ENCODE peak calls at places on chromosomes 7 and 10, in nine cellular contexts. One of them, this sample, is unnamed.

GRCh38 chr10:100864981-100865380 is 47.8 kb upstream of the SLF2 start:
- DNase-seq in sigmoid colon: no peak
- DNase-seq in neural progenitor cell: no peak
- DNase-seq in psoas muscle: no peak
- DNase-seq in HCT116: no peak
- DNase-seq in BE2C: no peak
- DNase-seq in esophagus squamous epithelium: no peak
- DNase-seq in stomach: peak; percentile 50
- DNase-seq in heart left ventricle: no peak
- DNase-seq in this sample: no peak

GRCh38 chr10:29874604-29875269 is 184.6 kb downstream of the JCAD start:
- DNase-seq in stomach: no peak
- DNase-seq in esophagus squamous epithelium: no peak
- DNase-seq in sigmoid colon: no peak
- DNase-seq in HCT116: no peak
- DNase-seq in BE2C: no peak
- DNase-seq in heart left ventricle: no peak
- DNase-seq in neural progenitor cell: no peak
- DNase-seq in psoas muscle: no peak
- DNase-seq in this sample: no peak

GRCh38 chr7:47968852-47969774 is 10.3 kb downstream of the HUS1 start:
- DNase-seq in HCT116: peak; percentile 39
- DNase-seq in BE2C: peak; percentile 85
- DNase-seq in psoas muscle: peak; percentile 31
- DNase-seq in stomach: peak; percentile 59
- DNase-seq in heart left ventricle: peak; percentile 74
- DNase-seq in neural progenitor cell: peak; percentile 86
- DNase-seq in sigmoid colon: no peak
- DNase-seq in esophagus squamous epithelium: no peak
- DNase-seq in this sample: no peak

GRCh38 chr10:65622608-65623007 is 1303.2 kb upstream of the LRRTM3 start:
- DNase-seq in neural progenitor cell: no peak
- DNase-seq in esophagus squamous epithelium: no peak
- DNase-seq in sigmoid colon: no peak
- DNase-seq in psoas muscle: no peak
- DNase-seq in BE2C: no peak
- DNase-seq in HCT116: no peak
- DNase-seq in heart left ventricle: no peak
- DNase-seq in stomach: no peak
- DNase-seq in this sample: no peak

GRCh38 chr7:134186022-134186421 is 58.9 kb downstream of the LRGUK start:
- DNase-seq in esophagus squamous epithelium: no peak
- DNase-seq in psoas muscle: no peak
- DNase-seq in neural progenitor cell: no peak
- DNase-seq in heart left ventricle: no peak
- DNase-seq in sigmoid colon: no peak
- DNase-seq in BE2C: no peak
- DNase-seq in HCT116: no peak
- DNase-seq in stomach: no peak
- DNase-seq in this sample: no peak

GRCh38 chr7:16027396-16027795 is 340.9 kb upstream of the MEOX2 start:
- DNase-seq in BE2C: no peak
- DNase-seq in HCT116: no peak
- DNase-seq in stomach: no peak
- DNase-seq in psoas muscle: no peak
- DNase-seq in esophagus squamous epithelium: no peak
- DNase-seq in neural progenitor cell: no peak
- DNase-seq in heart left ventricle: no peak
- DNase-seq in sigmoid colon: no peak
- DNase-seq in this sample: no peak

GRCh38 chr7:126370038-126370668 is 882.6 kb downstream of the GRM8 start:
- DNase-seq in esophagus squamous epithelium: no peak
- DNase-seq in BE2C: no peak
- DNase-seq in HCT116: no peak
- DNase-seq in heart left ventricle: no peak
- DNase-seq in stomach: no peak
- DNase-seq in psoas muscle: no peak
- DNase-seq in neural progenitor cell: no peak
- DNase-seq in sigmoid colon: no peak
- DNase-seq in this sample: no peak

GRCh38 chr10:74612195-74612594 is 214.2 kb upstream of the KAT6B start:
- DNase-seq in neural progenitor cell: no peak
- DNase-seq in psoas muscle: no peak
- DNase-seq in heart left ventricle: no peak
- DNase-seq in sigmoid colon: no peak
- DNase-seq in HCT116: no peak
- DNase-seq in BE2C: no peak
- DNase-seq in esophagus squamous epithelium: no peak
- DNase-seq in stomach: no peak
- DNase-seq in this sample: no peak

GRCh38 chr10:78473016-78473415 is 439.4 kb downstream of the RPS24 start:
- DNase-seq in stomach: no peak
- DNase-seq in psoas muscle: no peak
- DNase-seq in sigmoid colon: no peak
- DNase-seq in neural progenitor cell: peak; percentile 62
- DNase-seq in heart left ventricle: no peak
- DNase-seq in HCT116: no peak
- DNase-seq in BE2C: peak; percentile 36
- DNase-seq in esophagus squamous epithelium: no peak
- DNase-seq in this sample: no peak

GRCh38 chr10:114821915-114822770 is 563 bp downstream of the FHIP2A start:
- DNase-seq in esophagus squamous epithelium: no peak
- DNase-seq in sigmoid colon: peak; percentile 72
- DNase-seq in psoas muscle: peak; percentile 32
- DNase-seq in heart left ventricle: peak; percentile 54
- DNase-seq in HCT116: no peak
- DNase-seq in neural progenitor cell: peak; percentile 53
- DNase-seq in BE2C: peak; percentile 24
- DNase-seq in stomach: peak; percentile 46
- DNase-seq in this sample: no peak

GRCh38 chr10:71045188-71045841 is 156.9 kb upstream of the PCBD1 start:
- DNase-seq in psoas muscle: no peak
- DNase-seq in BE2C: no peak
- DNase-seq in neural progenitor cell: no peak
- DNase-seq in esophagus squamous epithelium: no peak
- DNase-seq in heart left ventricle: no peak
- DNase-seq in stomach: no peak
- DNase-seq in sigmoid colon: peak; percentile 62
- DNase-seq in HCT116: no peak
- DNase-seq in this sample: no peak

GRCh38 chr7:89503281-89503680 is 651.0 kb upstream of the STEAP1 start:
- DNase-seq in stomach: no peak
- DNase-seq in sigmoid colon: no peak
- DNase-seq in HCT116: no peak
- DNase-seq in heart left ventricle: no peak
- DNase-seq in esophagus squamous epithelium: no peak
- DNase-seq in BE2C: no peak
- DNase-seq in neural progenitor cell: no peak
- DNase-seq in psoas muscle: no peak
- DNase-seq in this sample: no peak

GRCh38 chr7:72337822-72338167 is 74.3 kb downstream of the CALN1 start:
- DNase-seq in HCT116: no peak
- DNase-seq in sigmoid colon: no peak
- DNase-seq in heart left ventricle: no peak
- DNase-seq in BE2C: no peak
- DNase-seq in stomach: no peak
- DNase-seq in psoas muscle: no peak
- DNase-seq in esophagus squamous epithelium: no peak
- DNase-seq in neural progenitor cell: no peak
- DNase-seq in this sample: peak; percentile 23

GRCh38 chr10:93379366-93380042 is 102.6 kb downstream of the MYOF start:
- DNase-seq in neural progenitor cell: no peak
- DNase-seq in esophagus squamous epithelium: no peak
- DNase-seq in BE2C: no peak
- DNase-seq in HCT116: no peak
- DNase-seq in psoas muscle: no peak
- DNase-seq in heart left ventricle: no peak
- DNase-seq in sigmoid colon: no peak
- DNase-seq in stomach: no peak
- DNase-seq in this sample: no peak
- H3K4me1 ChIP-seq in neural progenitor cell: peaks cover 15% of the 10 kb centered on the region
- H3K4me1 ChIP-seq in esophagus squamous epithelium: peaks cover 50% of the 10 kb centered on the region
- H3K4me1 ChIP-seq in BE2C: no peaks in the 10 kb centered on the region
- H3K4me1 ChIP-seq in HCT116: peaks cover 46% of the 10 kb centered on the region
- H3K4me1 ChIP-seq in psoas muscle: no peaks in the 10 kb centered on the region
- H3K4me1 ChIP-seq in heart left ventricle: peaks cover 16% of the 10 kb centered on the region
- H3K4me1 ChIP-seq in sigmoid colon: peaks cover 27% of the 10 kb centered on the region
- H3K4me1 ChIP-seq in stomach: peaks cover 5% of the 10 kb centered on the region
- H3K4me1 ChIP-seq in this sample: peaks cover 6% of the 10 kb centered on the region

DNA sequence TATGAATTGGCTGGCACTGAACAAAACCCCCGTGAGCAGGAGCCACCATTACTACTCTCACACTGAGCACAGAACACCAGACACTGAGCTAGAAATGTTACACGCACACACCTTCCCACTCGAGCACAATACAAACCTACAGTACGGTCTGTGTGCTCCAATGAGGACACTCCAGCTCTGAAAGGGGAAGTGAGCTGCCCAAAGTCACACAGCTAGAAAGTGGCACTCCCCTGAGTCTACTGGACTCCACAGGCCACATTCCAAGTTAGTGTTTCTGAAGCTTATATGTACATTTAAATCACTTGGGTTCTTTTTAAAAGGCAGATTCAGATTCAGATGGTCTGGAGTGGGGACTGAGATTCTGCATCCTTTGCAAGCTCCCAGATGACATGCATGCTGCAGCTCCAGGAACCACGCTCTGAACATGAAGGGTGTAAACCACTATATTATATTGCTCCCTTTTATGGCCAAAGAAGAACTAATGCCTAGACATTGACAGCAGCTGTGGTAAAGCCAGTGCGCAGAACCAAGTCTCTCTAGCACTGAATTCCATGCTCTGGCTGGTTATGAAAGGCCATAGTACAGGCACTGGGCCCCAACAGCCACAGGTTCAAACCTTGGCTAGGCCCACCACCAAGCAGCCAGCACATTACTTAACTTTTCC is 77.1 kb downstream of the FRMPD2 start:
- DNase-seq in BE2C: no peak
- DNase-seq in HCT116: no peak
- DNase-seq in heart left ventricle: no peak
- DNase-seq in stomach: no peak
- DNase-seq in sigmoid colon: no peak
- DNase-seq in psoas muscle: no peak
- DNase-seq in neural progenitor cell: no peak
- DNase-seq in esophagus squamous epithelium: no peak
- DNase-seq in this sample: no peak
- H3K27me3 ChIP-seq in BE2C: no peaks in the 10 kb centered on the region
- H3K27me3 ChIP-seq in HCT116: no peaks in the 10 kb centered on the region
- H3K27me3 ChIP-seq in heart left ventricle: no peaks in the 10 kb centered on the region
- H3K27me3 ChIP-seq in stomach: peaks cover 4% of the 10 kb centered on the region
- H3K27me3 ChIP-seq in sigmoid colon: no peaks in the 10 kb centered on the region
- H3K27me3 ChIP-seq in psoas muscle: no peaks in the 10 kb centered on the region
- H3K27me3 ChIP-seq in neural progenitor cell: no peaks in the 10 kb centered on the region
- H3K27me3 ChIP-seq in esophagus squamous epithelium: no peaks in the 10 kb centered on the region
- H3K27me3 ChIP-seq in this sample: no peaks in the 10 kb centered on the region

GRCh38 chr10:6919077-6919476 is 339.0 kb upstream of the PRKCQ start:
- DNase-seq in esophagus squamous epithelium: no peak
- DNase-seq in BE2C: no peak
- DNase-seq in stomach: no peak
- DNase-seq in neural progenitor cell: no peak
- DNase-seq in heart left ventricle: no peak
- DNase-seq in HCT116: no peak
- DNase-seq in sigmoid colon: no peak
- DNase-seq in psoas muscle: no peak
- DNase-seq in this sample: no peak

GRCh38 chr10:6917125-6917524 is 337.0 kb upstream of the PRKCQ start:
- DNase-seq in heart left ventricle: no peak
- DNase-seq in sigmoid colon: no peak
- DNase-seq in psoas muscle: no peak
- DNase-seq in BE2C: no peak
- DNase-seq in esophagus squamous epithelium: no peak
- DNase-seq in neural progenitor cell: no peak
- DNase-seq in HCT116: no peak
- DNase-seq in stomach: no peak
- DNase-seq in this sample: no peak

GRCh38 chr10:6918305-6918704 is 338.2 kb upstream of the PRKCQ start:
- DNase-seq in psoas muscle: peak; percentile 23
- DNase-seq in sigmoid colon: no peak
- DNase-seq in neural progenitor cell: peak; percentile 44
- DNase-seq in esophagus squamous epithelium: peak; percentile 1
- DNase-seq in BE2C: peak; percentile 62
- DNase-seq in stomach: peak; percentile 52
- DNase-seq in heart left ventricle: no peak
- DNase-seq in HCT116: no peak
- DNase-seq in this sample: no peak

GRCh38 chr10:6916601-6917000 is 336.5 kb upstream of the PRKCQ start:
- DNase-seq in BE2C: no peak
- DNase-seq in neural progenitor cell: no peak
- DNase-seq in esophagus squamous epithelium: no peak
- DNase-seq in stomach: no peak
- DNase-seq in sigmoid colon: no peak
- DNase-seq in psoas muscle: no peak
- DNase-seq in HCT116: no peak
- DNase-seq in heart left ventricle: no peak
- DNase-seq in this sample: no peak

DNA sequence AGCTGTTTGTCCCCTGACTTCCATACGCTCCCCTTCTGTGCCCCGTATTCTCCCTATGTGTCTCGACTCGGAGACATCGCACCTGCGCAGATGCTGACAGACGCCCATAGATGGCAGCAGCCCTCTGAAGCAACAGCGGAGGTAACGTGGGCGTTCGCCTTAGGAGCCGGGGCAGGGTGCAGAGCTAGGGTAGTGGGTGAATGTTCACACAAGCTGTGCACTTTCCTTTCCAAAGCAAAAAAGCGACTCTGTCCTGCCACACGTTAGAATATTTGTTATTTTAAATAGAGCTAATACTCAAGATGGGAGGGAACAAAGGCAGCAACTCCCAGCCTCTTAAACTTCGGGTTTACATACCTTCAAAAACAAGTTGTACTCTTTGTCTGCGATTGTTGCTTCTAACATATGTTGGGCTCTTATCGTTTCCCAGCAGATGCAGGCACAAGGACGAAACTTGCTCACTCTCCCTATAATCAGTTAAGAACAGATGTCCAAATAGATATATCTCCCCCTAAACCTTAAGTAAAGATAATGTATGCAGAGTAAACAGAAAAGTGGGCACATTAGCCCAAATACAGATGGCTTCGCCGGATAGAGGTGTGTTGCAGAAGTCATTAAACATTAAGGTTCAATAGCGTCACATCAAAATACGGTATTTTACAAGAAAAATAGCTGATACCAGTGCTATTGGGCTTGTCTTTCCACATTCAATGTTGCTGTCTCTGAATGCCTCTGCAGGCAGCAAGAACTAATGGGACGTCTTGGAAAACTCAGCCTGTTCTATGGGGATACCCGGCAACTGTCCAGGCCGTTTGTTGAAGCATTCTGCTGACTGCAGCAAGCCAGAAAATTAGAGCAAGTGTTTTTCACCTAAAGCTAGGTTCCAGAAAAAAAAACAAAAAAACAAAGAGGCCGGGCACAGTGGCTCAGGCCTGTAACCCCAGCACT is 340.3 kb upstream of the PRKCQ start:
- DNase-seq in sigmoid colon: peak; percentile 82
- DNase-seq in heart left ventricle: peak; percentile 69
- DNase-seq in esophagus squamous epithelium: peak; percentile 1
- DNase-seq in BE2C: peak; percentile 58
- DNase-seq in neural progenitor cell: peak; percentile 87
- DNase-seq in HCT116: peak; percentile 23
- DNase-seq in psoas muscle: peak; percentile 61
- DNase-seq in stomach: peak; percentile 82
- DNase-seq in this sample: no peak
- TF ChIP-seq CTCF in sigmoid colon: peak; percentile 13
- TF ChIP-seq CTCF in heart left ventricle: peak; percentile 53
- TF ChIP-seq CTCF in esophagus squamous epithelium: peak; percentile 58
- TF ChIP-seq CTCF in BE2C: peak; percentile 74
- TF ChIP-seq CTCF in neural progenitor cell: peak; percentile 81
- TF ChIP-seq CTCF in HCT116: peak; percentile 42
- TF ChIP-seq CTCF in psoas muscle: peak; percentile 62
- TF ChIP-seq CTCF in stomach: peak; percentile 63
- TF ChIP-seq CTCF in this sample: peak; percentile 24

GRCh38 chr10:95282115-95282514 is 8.7 kb downstream of the PDLIM1 start:
- DNase-seq in BE2C: no peak
- DNase-seq in neural progenitor cell: no peak
- DNase-seq in HCT116: no peak
- DNase-seq in psoas muscle: no peak
- DNase-seq in sigmoid colon: no peak
- DNase-seq in stomach: no peak
- DNase-seq in esophagus squamous epithelium: no peak
- DNase-seq in heart left ventricle: no peak
- DNase-seq in this sample: no peak
- H3K4me1 ChIP-seq in BE2C: no peaks in the 10 kb centered on the region
- H3K4me1 ChIP-seq in neural progenitor cell: peaks cover 4% of the 10 kb centered on the region
- H3K4me1 ChIP-seq in HCT116: no peaks in the 10 kb centered on the region
- H3K4me1 ChIP-seq in psoas muscle: peaks cover 82% of the 10 kb centered on the region
- H3K4me1 ChIP-seq in sigmoid colon: peaks cover 5% of the 10 kb centered on the region
- H3K4me1 ChIP-seq in stomach: peaks cover 50% of the 10 kb centered on the region
- H3K4me1 ChIP-seq in esophagus squamous epithelium: peaks cover 99% of the 10 kb centered on the region
- H3K4me1 ChIP-seq in heart left ventricle: peaks cover 92% of the 10 kb centered on the region
- H3K4me1 ChIP-seq in this sample: no peaks in the 10 kb centered on the region